ENCODE peak calls at places on chromosomes 12 and 14, in seven cellular contexts. J, V, F, H, D, X and P are unnamed samples. For H3K27me3, the result is how much of the 10 kb centered on the place peaks cover.

GRCh38 chr14:29637406-29637805 is 290.2 kb downstream of the PRKD1 start:
- DNase-seq in J (peak), V (no peak), F (no peak), H (peak), D (peak), X (no peak), P (no peak)

GRCh38 chr12:74317078-74317581 is 220.5 kb upstream of the ATXN7L3B start:
- DNase-seq in J (no peak), V (peak), F (no peak), H (no peak), D (peak), X (no peak), P (no peak)

GRCh38 chr12:5305425-5305824 is 126.5 kb upstream of the NTF3 start:
- DNase-seq in J (no peak), V (no peak), F (no peak), H (no peak), D (no peak), X (no peak), P (peak)

GRCh38 chr12:12548713-12549112 is 13.9 kb downstream of the DUSP16 start:
- DNase-seq in J (no peak), V (no peak), F (no peak), H (no peak), D (no peak), X (no peak), P (no peak)

GRCh38 chr12:93624595-93625294 is 52.3 kb downstream of the SOCS2 start:
- DNase-seq in J (peak), V (no peak), F (no peak), H (no peak), D (no peak), X (no peak), P (no peak)

GRCh38 chr14:105056303-105056831 is 8.9 kb downstream of the GPR132 start:
- DNase-seq in J (no peak), V (no peak), F (no peak), H (no peak), D (no peak), X (no peak), P (no peak)

GRCh38 chr12:89648211-89648930 is 60.3 kb downstream of the ATP2B1 start:
- DNase-seq in J (peak), V (peak), F (no peak), H (no peak), D (no peak), X (no peak), P (no peak)

GRCh38 chr12:102527256-102527720 is 46.9 kb upstream of the IGF1 start:
- DNase-seq in J (peak), V (no peak), F (no peak), H (no peak), D (no peak), X (no peak), P (no peak)

GRCh38 chr14:60396718-60397343 is 89.0 kb downstream of the C14orf39 start:
- DNase-seq in J (peak), V (no peak), F (no peak), H (no peak), D (no peak), X (no peak), P (no peak)

GRCh38 chr12:88310069-88310468 is 168.0 kb downstream of the TMTC3 start:
- DNase-seq in J (peak), V (peak), F (no peak), H (peak), D (peak), X (no peak), P (no peak)

GRCh38 chr14:35342160-35343010 is 50.2 kb downstream of the PSMA6 start:
- DNase-seq in J (peak), V (peak), F (no peak), H (peak), D (no peak), X (no peak), P (no peak)

GRCh38 chr12:92629349-92630065 is 73.3 kb upstream of the PLEKHG7 start:
- DNase-seq in J (peak), V (peak), F (no peak), H (no peak), D (peak), X (peak), P (no peak)

GRCh38 chr12:123121670-123122069 is 29.2 kb downstream of the PITPNM2 start:
- DNase-seq in J (no peak), V (no peak), F (no peak), H (no peak), D (no peak), X (no peak), P (no peak)
- H3K27ac ChIP-seq in J (no peak), V (no peak), F (peak), H (no peak), D (no peak), X (peak), P (no peak)

DNA sequence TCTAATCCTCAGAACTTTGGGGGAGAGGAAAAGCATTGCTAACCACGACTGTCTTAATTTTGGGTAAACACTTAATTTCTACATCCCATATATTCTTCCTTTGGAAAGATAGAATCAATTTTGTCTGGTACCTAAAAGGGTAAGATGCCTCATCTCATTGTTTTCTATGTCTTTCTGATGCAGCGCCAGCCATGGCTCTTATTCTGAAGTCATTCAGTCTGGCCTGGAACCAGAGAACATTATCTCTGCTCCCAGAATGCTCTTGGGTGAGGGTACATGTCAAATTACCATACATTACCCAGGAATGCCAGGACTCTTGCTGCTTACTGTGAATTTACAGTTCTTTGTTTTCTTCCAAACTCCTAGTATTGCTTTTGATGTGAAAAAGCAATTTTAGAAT is 337.4 kb downstream of the C12orf75 start:
- DNase-seq in J (no peak), V (no peak), F (no peak), H (no peak), D (no peak), X (no peak), P (no peak)
- TF ChIP-seq CTCF in J (no peak), V (no peak), F (no peak), H (no peak), D (no peak), X (no peak), P (no peak)

DNA sequence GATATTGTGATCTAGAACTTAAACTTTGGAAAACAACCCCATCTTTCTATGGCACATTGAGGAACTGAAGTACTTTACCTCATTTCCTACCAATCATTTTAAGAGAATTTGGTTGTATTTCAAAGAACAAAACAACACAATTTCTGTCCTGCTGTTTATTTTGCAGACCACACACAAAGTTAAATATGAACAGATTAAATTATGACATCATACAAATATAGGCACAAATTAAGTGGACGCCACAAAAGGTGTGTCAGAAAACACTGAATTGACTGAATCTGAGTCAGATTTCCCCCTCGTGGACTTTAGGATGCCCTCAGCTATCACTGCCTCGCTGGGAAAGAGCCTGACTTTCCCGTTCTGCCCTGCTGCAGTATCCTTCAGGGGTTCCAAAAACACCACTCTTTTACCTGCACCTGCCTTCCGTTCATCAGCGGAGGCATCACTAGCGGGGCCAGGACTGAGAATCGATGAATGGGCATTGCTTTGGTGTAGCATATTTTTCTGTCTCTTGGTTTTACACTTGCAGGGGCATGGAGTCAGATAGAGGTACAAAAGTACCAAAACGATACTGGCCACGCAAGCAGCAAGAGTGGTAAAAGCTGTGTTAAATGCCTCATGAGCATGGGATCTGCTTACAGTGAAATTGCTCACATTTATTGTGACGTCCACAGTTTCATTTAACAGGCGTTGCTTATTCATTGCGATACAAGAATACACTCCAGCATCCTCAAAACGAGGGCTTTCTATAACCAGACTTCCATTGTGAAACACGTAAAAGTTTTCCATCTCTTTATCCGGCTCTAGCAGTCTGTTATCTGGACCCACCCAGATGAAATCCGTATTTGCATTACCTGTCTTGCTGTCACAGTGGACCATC is 2.0 kb upstream of the PCED1B start:
- DNase-seq in J (no peak), V (no peak), F (no peak), H (no peak), D (no peak), X (no peak), P (no peak)
- H3K27me3 ChIP-seq in J (under half), V (under half), F (under half), H (under half), D (under half), X (under half), P (under half)

GRCh38 chr12:10365716-10366433 is 24.0 kb downstream of the KLRK1 start:
- DNase-seq in J (peak), V (no peak), F (no peak), H (no peak), D (no peak), X (no peak), P (no peak)
- H3K27ac ChIP-seq in J (peak), V (peak), F (peak), H (peak), D (peak), X (peak), P (peak)